ENCODE peak calls at places on chromosomes 2 and 18, in ten cellular contexts. One of them, this sample, is unnamed.
A peak's percentile ranks its signal among the peaks of the same experiment; 100 is the strongest.

GRCh38 chr2:189281151-189281550 is 101.6 kb upstream of the COL5A2 start:
- DNase-seq in Peyer's patch: no peak
- DNase-seq in breast epithelium: no peak
- DNase-seq in left ventricle myocardium inferior: no peak
- DNase-seq in upper lobe of right lung: no peak
- DNase-seq in H1: no peak
- DNase-seq in epithelial cell of prostate: no peak
- DNase-seq in tibial nerve: no peak
- DNase-seq in H9: no peak
- DNase-seq in neural progenitor cell: no peak
- DNase-seq in this sample: no peak

GRCh38 chr2:79511320-79511951 is 1.4 kb upstream of the CTNNA2 start:
- DNase-seq in H1: peak; percentile 75
- DNase-seq in upper lobe of right lung: no peak
- DNase-seq in Peyer's patch: no peak
- DNase-seq in tibial nerve: no peak
- DNase-seq in epithelial cell of prostate: no peak
- DNase-seq in neural progenitor cell: peak; percentile 93
- DNase-seq in H9: peak; percentile 72
- DNase-seq in breast epithelium: no peak
- DNase-seq in left ventricle myocardium inferior: no peak
- DNase-seq in this sample: no peak

GRCh38 chr18:79528846-79529245 is 133.1 kb downstream of the NFATC1 start:
- DNase-seq in H9: peak; percentile 73
- DNase-seq in breast epithelium: no peak
- DNase-seq in neural progenitor cell: peak; percentile 82
- DNase-seq in epithelial cell of prostate: no peak
- DNase-seq in tibial nerve: peak; percentile 88
- DNase-seq in left ventricle myocardium inferior: peak; percentile 54
- DNase-seq in upper lobe of right lung: peak; percentile 61
- DNase-seq in Peyer's patch: peak; percentile 48
- DNase-seq in H1: peak; percentile 92
- DNase-seq in this sample: no peak

GRCh38 chr18:3832211-3832610 is 382.2 kb downstream of the TGIF1 start:
- DNase-seq in left ventricle myocardium inferior: no peak
- DNase-seq in neural progenitor cell: no peak
- DNase-seq in epithelial cell of prostate: no peak
- DNase-seq in H9: no peak
- DNase-seq in breast epithelium: no peak
- DNase-seq in H1: no peak
- DNase-seq in Peyer's patch: no peak
- DNase-seq in upper lobe of right lung: no peak
- DNase-seq in tibial nerve: no peak
- DNase-seq in this sample: no peak

GRCh38 chr2:142940606-142941223 is 63.3 kb downstream of the KYNU start:
- DNase-seq in neural progenitor cell: peak; percentile 2
- DNase-seq in H1: no peak
- DNase-seq in left ventricle myocardium inferior: no peak
- DNase-seq in epithelial cell of prostate: no peak
- DNase-seq in upper lobe of right lung: no peak
- DNase-seq in tibial nerve: no peak
- DNase-seq in Peyer's patch: no peak
- DNase-seq in H9: no peak
- DNase-seq in breast epithelium: no peak
- DNase-seq in this sample: no peak

GRCh38 chr2:118061135-118061955 is 26.9 kb upstream of the INSIG2 start:
- DNase-seq in breast epithelium: no peak
- DNase-seq in tibial nerve: peak; percentile 43
- DNase-seq in upper lobe of right lung: no peak
- DNase-seq in left ventricle myocardium inferior: no peak
- DNase-seq in H9: no peak
- DNase-seq in neural progenitor cell: peak; percentile 50
- DNase-seq in H1: no peak
- DNase-seq in Peyer's patch: no peak
- DNase-seq in epithelial cell of prostate: no peak
- DNase-seq in this sample: no peak

GRCh38 chr18:8046421-8046820 is 479.3 kb downstream of the PTPRM start:
- DNase-seq in epithelial cell of prostate: no peak
- DNase-seq in left ventricle myocardium inferior: no peak
- DNase-seq in H1: no peak
- DNase-seq in neural progenitor cell: no peak
- DNase-seq in upper lobe of right lung: no peak
- DNase-seq in Peyer's patch: no peak
- DNase-seq in tibial nerve: no peak
- DNase-seq in H9: no peak
- DNase-seq in breast epithelium: no peak
- DNase-seq in this sample: no peak

GRCh38 chr18:49111191-49111988 is 160.6 kb upstream of the SMAD7 start:
- DNase-seq in H9: no peak
- DNase-seq in tibial nerve: no peak
- DNase-seq in neural progenitor cell: no peak
- DNase-seq in epithelial cell of prostate: no peak
- DNase-seq in breast epithelium: no peak
- DNase-seq in left ventricle myocardium inferior: no peak
- DNase-seq in upper lobe of right lung: no peak
- DNase-seq in Peyer's patch: no peak
- DNase-seq in H1: no peak
- DNase-seq in this sample: no peak

DNA sequence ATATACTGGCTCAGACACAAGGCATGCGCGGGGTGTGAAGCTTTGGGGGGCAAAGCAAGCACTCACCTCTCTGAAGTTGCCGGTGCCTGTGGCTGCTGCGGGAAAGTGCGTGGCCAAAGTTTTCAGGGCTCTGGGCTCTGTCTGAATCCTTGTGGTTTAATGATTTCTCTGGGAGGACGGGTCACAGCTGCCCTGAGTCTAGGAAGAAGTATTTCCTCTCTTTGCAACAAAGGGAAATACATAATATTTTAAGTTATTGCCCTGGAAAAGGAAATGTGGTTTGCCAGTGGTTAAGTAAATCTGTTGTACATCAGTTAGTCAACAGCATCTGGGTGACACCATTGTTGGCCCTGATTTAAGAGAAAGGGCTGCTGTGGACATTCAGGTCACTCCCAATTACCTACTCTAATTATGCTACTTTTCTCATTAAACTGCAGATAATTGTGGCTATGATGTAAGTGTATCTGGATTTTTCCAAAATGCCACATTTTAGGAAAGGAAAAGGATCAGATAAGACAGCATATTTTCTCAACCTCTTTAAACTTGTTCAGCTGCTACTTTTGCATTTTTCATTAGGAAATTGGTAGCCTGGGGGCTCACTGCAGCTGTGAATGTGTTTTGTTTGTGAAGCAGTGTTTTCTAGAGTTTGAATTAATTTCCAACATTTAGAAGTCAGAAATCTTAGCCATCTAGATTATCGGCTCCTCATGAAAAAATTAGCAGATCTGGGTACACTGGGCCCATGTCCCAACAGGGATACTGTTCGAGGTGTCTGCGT is 56.5 kb upstream of the ZDBF2 start:
- DNase-seq in left ventricle myocardium inferior: no peak
- DNase-seq in Peyer's patch: no peak
- DNase-seq in H1: no peak
- DNase-seq in epithelial cell of prostate: no peak
- DNase-seq in H9: no peak
- DNase-seq in upper lobe of right lung: no peak
- DNase-seq in neural progenitor cell: peak; percentile 44
- DNase-seq in tibial nerve: no peak
- DNase-seq in breast epithelium: no peak
- DNase-seq in this sample: no peak
- H3K27ac ChIP-seq in left ventricle myocardium inferior: no peak overlapping the region
- H3K27ac ChIP-seq in Peyer's patch: no peak overlapping the region
- H3K27ac ChIP-seq in H1: no peak overlapping the region
- H3K27ac ChIP-seq in epithelial cell of prostate: no peak overlapping the region
- H3K27ac ChIP-seq in H9: no peak overlapping the region
- H3K27ac ChIP-seq in upper lobe of right lung: no peak overlapping the region
- H3K27ac ChIP-seq in neural progenitor cell: peak overlapping the region; percentile 91
- H3K27ac ChIP-seq in tibial nerve: no peak overlapping the region
- H3K27ac ChIP-seq in breast epithelium: no peak overlapping the region
- H3K27ac ChIP-seq in this sample: no peak overlapping the region

GRCh38 chr2:176742271-176742670 is 470.3 kb upstream of the HNRNPA3 start:
- DNase-seq in tibial nerve: no peak
- DNase-seq in neural progenitor cell: no peak
- DNase-seq in epithelial cell of prostate: no peak
- DNase-seq in breast epithelium: no peak
- DNase-seq in left ventricle myocardium inferior: no peak
- DNase-seq in Peyer's patch: no peak
- DNase-seq in H9: no peak
- DNase-seq in H1: no peak
- DNase-seq in upper lobe of right lung: no peak
- DNase-seq in this sample: no peak

GRCh38 chr2:176751314-176751713 is 461.3 kb upstream of the HNRNPA3 start:
- DNase-seq in Peyer's patch: no peak
- DNase-seq in breast epithelium: no peak
- DNase-seq in upper lobe of right lung: no peak
- DNase-seq in epithelial cell of prostate: no peak
- DNase-seq in tibial nerve: no peak
- DNase-seq in neural progenitor cell: no peak
- DNase-seq in H9: no peak
- DNase-seq in H1: no peak
- DNase-seq in left ventricle myocardium inferior: no peak
- DNase-seq in this sample: no peak

GRCh38 chr2:176744156-176744555 is 468.4 kb upstream of the HNRNPA3 start:
- DNase-seq in H1: no peak
- DNase-seq in H9: no peak
- DNase-seq in left ventricle myocardium inferior: no peak
- DNase-seq in neural progenitor cell: no peak
- DNase-seq in upper lobe of right lung: no peak
- DNase-seq in Peyer's patch: no peak
- DNase-seq in tibial nerve: no peak
- DNase-seq in epithelial cell of prostate: no peak
- DNase-seq in breast epithelium: no peak
- DNase-seq in this sample: no peak

DNA sequence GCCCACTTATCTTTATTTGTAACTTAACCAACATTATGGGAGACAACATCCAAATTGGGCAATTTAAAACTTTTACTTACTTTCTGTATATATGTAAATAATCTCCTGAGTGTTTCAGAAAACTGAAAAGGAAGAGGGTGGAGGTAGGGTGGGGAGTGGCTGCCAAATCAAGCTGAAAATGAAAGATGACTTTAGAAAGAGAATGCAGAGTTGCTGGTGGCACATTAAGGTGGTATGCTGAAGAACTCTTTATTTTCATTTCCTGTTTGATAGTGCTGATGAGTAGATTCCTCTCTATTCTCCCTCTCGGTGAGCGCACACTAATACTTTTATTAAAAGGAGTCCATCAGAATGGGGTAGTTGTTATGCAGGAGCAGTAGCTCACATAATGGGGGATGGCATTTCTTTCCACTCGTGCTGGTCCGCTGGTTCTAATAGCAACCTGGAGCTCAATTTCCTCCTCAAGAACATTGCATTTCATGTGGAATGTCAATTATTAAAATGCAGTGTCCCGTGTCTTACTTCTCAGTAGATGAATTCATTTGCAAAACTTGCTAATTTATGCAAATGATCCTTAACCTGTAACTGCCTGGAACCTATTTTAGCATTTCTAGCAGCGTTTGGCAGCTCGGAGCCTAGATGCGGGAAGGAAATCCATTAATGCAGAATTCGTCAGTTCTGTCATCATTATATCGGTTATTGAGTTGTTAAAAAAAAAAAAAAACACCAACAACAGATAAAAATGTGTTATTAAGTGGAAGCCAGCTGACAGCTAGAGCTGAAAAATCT is 466.9 kb upstream of the HNRNPA3 start:
- DNase-seq in upper lobe of right lung: no peak
- DNase-seq in epithelial cell of prostate: no peak
- DNase-seq in breast epithelium: no peak
- DNase-seq in H1: no peak
- DNase-seq in left ventricle myocardium inferior: no peak
- DNase-seq in H9: no peak
- DNase-seq in Peyer's patch: no peak
- DNase-seq in tibial nerve: no peak
- DNase-seq in neural progenitor cell: no peak
- DNase-seq in this sample: no peak
- H3K27ac ChIP-seq in upper lobe of right lung: no peak overlapping the region
- H3K27ac ChIP-seq in epithelial cell of prostate: no peak overlapping the region
- H3K27ac ChIP-seq in breast epithelium: peak overlapping the region; percentile 21
- H3K27ac ChIP-seq in H1: no peak overlapping the region
- H3K27ac ChIP-seq in left ventricle myocardium inferior: no peak overlapping the region
- H3K27ac ChIP-seq in H9: peak overlapping the region; percentile 89
- H3K27ac ChIP-seq in Peyer's patch: no peak overlapping the region
- H3K27ac ChIP-seq in tibial nerve: no peak overlapping the region
- H3K27ac ChIP-seq in neural progenitor cell: no peak overlapping the region
- H3K27ac ChIP-seq in this sample: no peak overlapping the region

DNA sequence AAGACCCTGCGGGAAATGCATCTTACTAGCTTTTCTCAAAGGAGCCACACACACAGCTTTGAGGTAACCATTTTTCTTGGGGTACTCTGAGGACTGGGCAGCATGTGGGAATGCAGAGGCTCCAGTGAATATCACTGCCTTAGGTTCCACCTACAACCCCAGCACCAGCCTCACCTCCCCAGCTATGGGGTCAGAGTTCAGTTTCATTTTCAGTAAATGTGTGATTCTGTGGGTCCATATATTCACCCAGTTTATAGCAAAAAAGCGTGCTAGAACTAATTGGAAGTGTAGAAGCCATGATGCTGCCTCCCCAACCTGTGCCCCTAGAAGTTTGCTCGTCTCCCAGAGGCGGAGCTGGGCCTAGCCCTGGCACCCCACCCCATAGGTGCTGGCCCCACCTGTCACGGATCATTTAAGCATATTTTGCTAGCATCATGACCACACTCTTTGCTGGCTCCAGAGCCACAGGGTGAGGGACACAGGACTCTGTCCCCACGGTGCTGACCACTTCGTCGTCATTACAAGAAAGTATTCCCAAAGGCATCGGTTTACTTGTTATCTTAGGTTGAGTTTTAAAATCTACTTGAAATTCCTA is 57.7 kb downstream of the SH3RF3 start:
- DNase-seq in epithelial cell of prostate: no peak
- DNase-seq in upper lobe of right lung: no peak
- DNase-seq in breast epithelium: no peak
- DNase-seq in H9: no peak
- DNase-seq in neural progenitor cell: no peak
- DNase-seq in Peyer's patch: no peak
- DNase-seq in tibial nerve: no peak
- DNase-seq in left ventricle myocardium inferior: no peak
- DNase-seq in H1: no peak
- DNase-seq in this sample: no peak
- H3K27ac ChIP-seq in epithelial cell of prostate: no peak overlapping the region
- H3K27ac ChIP-seq in upper lobe of right lung: peak overlapping the region; percentile 65
- H3K27ac ChIP-seq in breast epithelium: peak overlapping the region; percentile 85
- H3K27ac ChIP-seq in H9: no peak overlapping the region
- H3K27ac ChIP-seq in neural progenitor cell: no peak overlapping the region
- H3K27ac ChIP-seq in Peyer's patch: no peak overlapping the region
- H3K27ac ChIP-seq in tibial nerve: no peak overlapping the region
- H3K27ac ChIP-seq in left ventricle myocardium inferior: peak overlapping the region; percentile 89
- H3K27ac ChIP-seq in H1: no peak overlapping the region
- H3K27ac ChIP-seq in this sample: peak overlapping the region; percentile 79

GRCh38 chr2:140604096-140604495 is 1526.7 kb downstream of the LRP1B start:
- DNase-seq in breast epithelium: no peak
- DNase-seq in left ventricle myocardium inferior: no peak
- DNase-seq in tibial nerve: no peak
- DNase-seq in H1: no peak
- DNase-seq in Peyer's patch: no peak
- DNase-seq in neural progenitor cell: no peak
- DNase-seq in upper lobe of right lung: no peak
- DNase-seq in epithelial cell of prostate: no peak
- DNase-seq in H9: no peak
- DNase-seq in this sample: no peak

GRCh38 chr2:140601801-140602200 is 1529.0 kb downstream of the LRP1B start:
- DNase-seq in H1: no peak
- DNase-seq in epithelial cell of prostate: no peak
- DNase-seq in H9: no peak
- DNase-seq in Peyer's patch: no peak
- DNase-seq in tibial nerve: no peak
- DNase-seq in upper lobe of right lung: no peak
- DNase-seq in breast epithelium: no peak
- DNase-seq in left ventricle myocardium inferior: no peak
- DNase-seq in neural progenitor cell: no peak
- DNase-seq in this sample: no peak

GRCh38 chr2:140603401-140603800 is 1527.4 kb downstream of the LRP1B start:
- DNase-seq in neural progenitor cell: no peak
- DNase-seq in upper lobe of right lung: no peak
- DNase-seq in H1: no peak
- DNase-seq in Peyer's patch: no peak
- DNase-seq in left ventricle myocardium inferior: no peak
- DNase-seq in epithelial cell of prostate: no peak
- DNase-seq in breast epithelium: no peak
- DNase-seq in H9: no peak
- DNase-seq in tibial nerve: no peak
- DNase-seq in this sample: no peak

GRCh38 chr2:140600116-140600515 is 1530.7 kb downstream of the LRP1B start:
- DNase-seq in Peyer's patch: no peak
- DNase-seq in left ventricle myocardium inferior: no peak
- DNase-seq in breast epithelium: no peak
- DNase-seq in upper lobe of right lung: no peak
- DNase-seq in H9: no peak
- DNase-seq in neural progenitor cell: no peak
- DNase-seq in epithelial cell of prostate: no peak
- DNase-seq in tibial nerve: no peak
- DNase-seq in H1: no peak
- DNase-seq in this sample: no peak

GRCh38 chr2:140601342-140601741 is 1529.5 kb downstream of the LRP1B start:
- DNase-seq in upper lobe of right lung: no peak
- DNase-seq in breast epithelium: no peak
- DNase-seq in epithelial cell of prostate: no peak
- DNase-seq in H9: no peak
- DNase-seq in Peyer's patch: no peak
- DNase-seq in H1: no peak
- DNase-seq in left ventricle myocardium inferior: no peak
- DNase-seq in neural progenitor cell: no peak
- DNase-seq in tibial nerve: no peak
- DNase-seq in this sample: no peak
- H3K27ac ChIP-seq in upper lobe of right lung: no peak overlapping the region
- H3K27ac ChIP-seq in breast epithelium: no peak overlapping the region
- H3K27ac ChIP-seq in epithelial cell of prostate: no peak overlapping the region
- H3K27ac ChIP-seq in H9: no peak overlapping the region
- H3K27ac ChIP-seq in Peyer's patch: no peak overlapping the region
- H3K27ac ChIP-seq in H1: no peak overlapping the region
- H3K27ac ChIP-seq in left ventricle myocardium inferior: no peak overlapping the region
- H3K27ac ChIP-seq in neural progenitor cell: no peak overlapping the region
- H3K27ac ChIP-seq in tibial nerve: no peak overlapping the region
- H3K27ac ChIP-seq in this sample: no peak overlapping the region